ENCODE peak calls at places on chromosomes 7 and 10, in eight cellular contexts. One of them, this sample, is unnamed.
A peak's percentile ranks its signal among the peaks of the same experiment; 100 is the strongest.

GRCh38 chr10:13816195-13816926 is 229.6 kb downstream of the PRPF18 start:
- DNase-seq in GM23248: peak; percentile 10
- DNase-seq in Peyer's patch: peak; percentile 22
- DNase-seq in ovary: no peak
- DNase-seq in effector memory CD4-positive, alpha-beta T cell: no peak
- DNase-seq in heart right ventricle: peak; percentile 82
- DNase-seq in small intestine: no peak
- DNase-seq in endothelial cell of umbilical vein: peak; percentile 30
- DNase-seq in this sample: peak; percentile 78

GRCh38 chr10:133442191-133442966 is 11.4 kb upstream of the SCART1 start:
- DNase-seq in GM23248: no peak
- DNase-seq in Peyer's patch: peak; percentile 12
- DNase-seq in ovary: no peak
- DNase-seq in effector memory CD4-positive, alpha-beta T cell: no peak
- DNase-seq in heart right ventricle: no peak
- DNase-seq in small intestine: no peak
- DNase-seq in endothelial cell of umbilical vein: no peak
- DNase-seq in this sample: no peak

GRCh38 chr10:11724938-11725776 is 17.0 kb upstream of the ECHDC3 start:
- DNase-seq in GM23248: peak; percentile 79
- DNase-seq in Peyer's patch: no peak
- DNase-seq in ovary: no peak
- DNase-seq in effector memory CD4-positive, alpha-beta T cell: no peak
- DNase-seq in heart right ventricle: peak; percentile 27
- DNase-seq in small intestine: peak; percentile 58
- DNase-seq in endothelial cell of umbilical vein: peak; percentile 71
- DNase-seq in this sample: no peak

GRCh38 chr10:63819753-63820347 is 298.6 kb downstream of the REEP3 start:
- DNase-seq in GM23248: peak; percentile 83
- DNase-seq in Peyer's patch: peak; percentile 31
- DNase-seq in ovary: peak; percentile 56
- DNase-seq in effector memory CD4-positive, alpha-beta T cell: no peak
- DNase-seq in heart right ventricle: peak; percentile 82
- DNase-seq in small intestine: peak; percentile 52
- DNase-seq in endothelial cell of umbilical vein: peak; percentile 78
- DNase-seq in this sample: peak; percentile 76

GRCh38 chr7:106640368-106641141 is 20.4 kb downstream of the CCDC71L start:
- DNase-seq in GM23248: peak; percentile 67
- DNase-seq in Peyer's patch: no peak
- DNase-seq in ovary: no peak
- DNase-seq in effector memory CD4-positive, alpha-beta T cell: no peak
- DNase-seq in heart right ventricle: no peak
- DNase-seq in small intestine: no peak
- DNase-seq in endothelial cell of umbilical vein: peak; percentile 47
- DNase-seq in this sample: no peak

GRCh38 chr7:44853391-44853790 is 5.5 kb upstream of the H2AZ2 start:
- DNase-seq in GM23248: peak; percentile 31
- DNase-seq in Peyer's patch: no peak
- DNase-seq in ovary: no peak
- DNase-seq in effector memory CD4-positive, alpha-beta T cell: no peak
- DNase-seq in heart right ventricle: no peak
- DNase-seq in small intestine: peak; percentile 9
- DNase-seq in endothelial cell of umbilical vein: no peak
- DNase-seq in this sample: no peak

GRCh38 chr10:58577394-58577793 is 64.7 kb downstream of the BICC1 start:
- DNase-seq in GM23248: peak; percentile 84
- DNase-seq in Peyer's patch: no peak
- DNase-seq in ovary: no peak
- DNase-seq in effector memory CD4-positive, alpha-beta T cell: no peak
- DNase-seq in heart right ventricle: no peak
- DNase-seq in small intestine: no peak
- DNase-seq in endothelial cell of umbilical vein: no peak
- DNase-seq in this sample: no peak

GRCh38 chr10:49297818-49298665 is 928 bp upstream of the C10orf71 start:
- DNase-seq in GM23248: no peak
- DNase-seq in Peyer's patch: no peak
- DNase-seq in ovary: no peak
- DNase-seq in effector memory CD4-positive, alpha-beta T cell: no peak
- DNase-seq in heart right ventricle: no peak
- DNase-seq in small intestine: no peak
- DNase-seq in endothelial cell of umbilical vein: no peak
- DNase-seq in this sample: peak; percentile 38

GRCh38 chr10:58319599-58319998 is 15.2 kb upstream of the UBE2D1 start:
- DNase-seq in GM23248: no peak
- DNase-seq in Peyer's patch: no peak
- DNase-seq in ovary: no peak
- DNase-seq in effector memory CD4-positive, alpha-beta T cell: no peak
- DNase-seq in heart right ventricle: no peak
- DNase-seq in small intestine: no peak
- DNase-seq in endothelial cell of umbilical vein: no peak
- DNase-seq in this sample: no peak

GRCh38 chr10:75187961-75188426 is 22.6 kb upstream of the VDAC2 start:
- DNase-seq in GM23248: peak; percentile 77
- DNase-seq in Peyer's patch: peak; percentile 37
- DNase-seq in ovary: no peak
- DNase-seq in effector memory CD4-positive, alpha-beta T cell: peak; percentile 57
- DNase-seq in heart right ventricle: peak; percentile 52
- DNase-seq in small intestine: peak; percentile 77
- DNase-seq in endothelial cell of umbilical vein: peak; percentile 66
- DNase-seq in this sample: peak; percentile 40

GRCh38 chr10:31190488-31190887 is 128.5 kb upstream of the ZEB1 start:
- DNase-seq in GM23248: no peak
- DNase-seq in Peyer's patch: no peak
- DNase-seq in ovary: no peak
- DNase-seq in effector memory CD4-positive, alpha-beta T cell: no peak
- DNase-seq in heart right ventricle: no peak
- DNase-seq in small intestine: no peak
- DNase-seq in endothelial cell of umbilical vein: no peak
- DNase-seq in this sample: no peak

GRCh38 chr10:125782661-125783060 is 7.0 kb upstream of the MMP21 start:
- DNase-seq in GM23248: peak; percentile 43
- DNase-seq in Peyer's patch: no peak
- DNase-seq in ovary: no peak
- DNase-seq in effector memory CD4-positive, alpha-beta T cell: no peak
- DNase-seq in heart right ventricle: no peak
- DNase-seq in small intestine: no peak
- DNase-seq in endothelial cell of umbilical vein: no peak
- DNase-seq in this sample: no peak

GRCh38 chr7:94700926-94701554 is 45.1 kb upstream of the SGCE start:
- DNase-seq in GM23248: no peak
- DNase-seq in Peyer's patch: no peak
- DNase-seq in ovary: no peak
- DNase-seq in effector memory CD4-positive, alpha-beta T cell: no peak
- DNase-seq in heart right ventricle: no peak
- DNase-seq in small intestine: no peak
- DNase-seq in endothelial cell of umbilical vein: peak; percentile 35
- DNase-seq in this sample: no peak

GRCh38 chr10:121608669-121609190 is 10.5 kb upstream of the FGFR2 start:
- DNase-seq in GM23248: peak; percentile 53
- DNase-seq in Peyer's patch: no peak
- DNase-seq in ovary: peak; percentile 56
- DNase-seq in effector memory CD4-positive, alpha-beta T cell: no peak
- DNase-seq in heart right ventricle: no peak
- DNase-seq in small intestine: peak; percentile 72
- DNase-seq in endothelial cell of umbilical vein: peak; percentile 24
- DNase-seq in this sample: peak; percentile 34

GRCh38 chr7:66419210-66419609 is 209.5 kb upstream of the KCTD7 start:
- DNase-seq in GM23248: peak; percentile 7
- DNase-seq in Peyer's patch: no peak
- DNase-seq in ovary: no peak
- DNase-seq in effector memory CD4-positive, alpha-beta T cell: no peak
- DNase-seq in heart right ventricle: no peak
- DNase-seq in small intestine: no peak
- DNase-seq in endothelial cell of umbilical vein: no peak
- DNase-seq in this sample: no peak

GRCh38 chr10:33421789-33422188 is 87.3 kb upstream of the NRP1 start:
- DNase-seq in GM23248: peak; percentile 97
- DNase-seq in Peyer's patch: no peak
- DNase-seq in ovary: no peak
- DNase-seq in effector memory CD4-positive, alpha-beta T cell: no peak
- DNase-seq in heart right ventricle: no peak
- DNase-seq in small intestine: no peak
- DNase-seq in endothelial cell of umbilical vein: peak; percentile 18
- DNase-seq in this sample: no peak

GRCh38 chr10:58972576-58973234 is 203.7 kb upstream of the PHYHIPL start:
- DNase-seq in GM23248: no peak
- DNase-seq in Peyer's patch: no peak
- DNase-seq in ovary: no peak
- DNase-seq in effector memory CD4-positive, alpha-beta T cell: no peak
- DNase-seq in heart right ventricle: no peak
- DNase-seq in small intestine: no peak
- DNase-seq in endothelial cell of umbilical vein: no peak
- DNase-seq in this sample: no peak

GRCh38 chr10:93464826-93465388 is 17.2 kb downstream of the MYOF start:
- DNase-seq in GM23248: peak; percentile 80
- DNase-seq in Peyer's patch: no peak
- DNase-seq in ovary: no peak
- DNase-seq in effector memory CD4-positive, alpha-beta T cell: no peak
- DNase-seq in heart right ventricle: no peak
- DNase-seq in small intestine: no peak
- DNase-seq in endothelial cell of umbilical vein: peak; percentile 49
- DNase-seq in this sample: no peak

GRCh38 chr10:93463723-93464511 is 18.2 kb downstream of the MYOF start:
- DNase-seq in GM23248: peak; percentile 89
- DNase-seq in Peyer's patch: no peak
- DNase-seq in ovary: no peak
- DNase-seq in effector memory CD4-positive, alpha-beta T cell: no peak
- DNase-seq in heart right ventricle: no peak
- DNase-seq in small intestine: no peak
- DNase-seq in endothelial cell of umbilical vein: peak; percentile 41
- DNase-seq in this sample: peak; percentile 47

GRCh38 chr10:93468532-93469213 is 13.5 kb downstream of the MYOF start:
- DNase-seq in GM23248: peak; percentile 97
- DNase-seq in Peyer's patch: no peak
- DNase-seq in ovary: no peak
- DNase-seq in effector memory CD4-positive, alpha-beta T cell: no peak
- DNase-seq in heart right ventricle: no peak
- DNase-seq in small intestine: no peak
- DNase-seq in endothelial cell of umbilical vein: peak; percentile 91
- DNase-seq in this sample: no peak

GRCh38 chr10:93462881-93463280 is 19.3 kb downstream of the MYOF start:
- DNase-seq in GM23248: peak; percentile 69
- DNase-seq in Peyer's patch: no peak
- DNase-seq in ovary: no peak
- DNase-seq in effector memory CD4-positive, alpha-beta T cell: no peak
- DNase-seq in heart right ventricle: no peak
- DNase-seq in small intestine: no peak
- DNase-seq in endothelial cell of umbilical vein: peak; percentile 99
- DNase-seq in this sample: peak; percentile 31

DNA sequence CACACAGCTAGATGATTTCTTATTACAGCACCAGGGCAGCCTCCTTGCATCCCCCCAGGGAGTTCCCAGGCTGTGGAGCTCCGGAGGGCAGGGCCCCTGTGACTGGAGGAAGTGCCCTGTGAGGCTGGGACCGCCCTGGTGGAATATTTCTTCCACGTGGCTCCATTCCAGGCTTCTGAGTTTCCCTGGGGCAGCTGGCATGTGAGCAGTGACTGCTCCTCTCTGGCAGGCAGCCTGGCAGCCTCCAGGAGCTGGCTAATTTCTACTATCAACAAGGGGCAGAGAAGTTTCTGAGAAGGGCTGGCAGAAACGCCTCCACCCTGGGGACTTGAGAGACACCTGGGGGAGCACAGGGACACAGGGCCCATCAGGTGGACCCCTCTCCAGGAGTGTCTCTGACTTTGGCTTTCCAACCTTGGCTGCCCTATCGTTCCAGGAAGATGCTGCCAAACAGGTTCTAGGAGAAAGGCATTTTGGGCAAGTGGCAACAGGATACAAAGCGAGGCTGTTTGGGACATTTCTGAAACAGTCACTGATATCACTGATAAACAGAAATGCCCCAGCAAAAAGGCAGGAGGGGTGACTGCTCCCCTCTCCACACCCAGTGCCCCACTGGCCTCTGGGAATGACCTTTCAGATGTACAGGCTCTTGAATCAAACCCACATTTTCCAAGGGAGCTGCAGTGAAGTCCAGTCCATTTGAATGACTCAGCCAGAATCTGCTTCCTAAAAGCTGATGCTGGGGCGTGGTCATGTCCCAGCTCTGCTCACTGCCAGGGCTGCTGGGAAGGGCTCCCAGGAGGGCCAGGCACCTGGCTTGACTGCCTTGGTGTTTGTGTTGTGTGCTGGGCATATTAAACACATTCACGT is 16.1 kb downstream of the MYOF start:
- DNase-seq in GM23248: peak; percentile 99
- DNase-seq in Peyer's patch: no peak
- DNase-seq in ovary: peak; percentile 50
- DNase-seq in effector memory CD4-positive, alpha-beta T cell: no peak
- DNase-seq in heart right ventricle: peak; percentile 87
- DNase-seq in small intestine: peak; percentile 83
- DNase-seq in endothelial cell of umbilical vein: peak; percentile 97
- DNase-seq in this sample: peak; percentile 85
- H3K27ac ChIP-seq in GM23248: peak overlapping the region; percentile 99
- H3K27ac ChIP-seq in Peyer's patch: peak overlapping the region; percentile 85
- H3K27ac ChIP-seq in ovary: peak overlapping the region; percentile 47
- H3K27ac ChIP-seq in effector memory CD4-positive, alpha-beta T cell: no peak overlapping the region
- H3K27ac ChIP-seq in heart right ventricle: peak overlapping the region; percentile 90
- H3K27ac ChIP-seq in small intestine: peak overlapping the region; percentile 52
- H3K27ac ChIP-seq in endothelial cell of umbilical vein: peak overlapping the region; percentile 89
- H3K27ac ChIP-seq in this sample: peak overlapping the region; percentile 94

DNA sequence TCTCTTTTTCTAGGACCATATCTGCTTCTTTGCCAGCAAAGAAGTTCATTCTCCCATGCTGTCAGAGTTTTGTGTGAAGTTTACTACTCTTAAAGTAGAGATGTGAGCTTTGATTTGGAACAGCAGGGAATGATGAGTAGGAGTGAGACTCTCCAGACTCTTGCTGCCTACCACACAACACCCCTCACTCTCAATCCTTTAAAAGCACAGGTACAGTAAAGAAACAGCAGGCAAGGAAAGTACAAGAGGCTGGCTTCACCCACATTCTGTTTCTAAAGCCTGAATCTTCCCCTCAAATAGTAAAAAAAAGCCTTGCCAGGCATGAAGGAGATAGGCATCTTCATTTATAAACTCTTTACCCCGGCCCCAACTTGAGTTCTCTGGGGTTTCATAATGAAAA is 97.3 kb downstream of the ARMH3 start:
- DNase-seq in GM23248: no peak
- DNase-seq in Peyer's patch: no peak
- DNase-seq in ovary: no peak
- DNase-seq in effector memory CD4-positive, alpha-beta T cell: no peak
- DNase-seq in heart right ventricle: no peak
- DNase-seq in small intestine: no peak
- DNase-seq in endothelial cell of umbilical vein: no peak
- DNase-seq in this sample: no peak
- H3K27ac ChIP-seq in GM23248: no peak overlapping the region
- H3K27ac ChIP-seq in Peyer's patch: no peak overlapping the region
- H3K27ac ChIP-seq in ovary: no peak overlapping the region
- H3K27ac ChIP-seq in effector memory CD4-positive, alpha-beta T cell: no peak overlapping the region
- H3K27ac ChIP-seq in heart right ventricle: peak overlapping the region; percentile 86
- H3K27ac ChIP-seq in small intestine: no peak overlapping the region
- H3K27ac ChIP-seq in endothelial cell of umbilical vein: no peak overlapping the region
- H3K27ac ChIP-seq in this sample: no peak overlapping the region

GRCh38 chr10:124652200-124652599 is 92.0 kb downstream of the FAM53B start:
- DNase-seq in GM23248: no peak
- DNase-seq in Peyer's patch: no peak
- DNase-seq in ovary: no peak
- DNase-seq in effector memory CD4-positive, alpha-beta T cell: no peak
- DNase-seq in heart right ventricle: no peak
- DNase-seq in small intestine: no peak
- DNase-seq in endothelial cell of umbilical vein: no peak
- DNase-seq in this sample: peak; percentile 19
- H3K27ac ChIP-seq in GM23248: no peak overlapping the region
- H3K27ac ChIP-seq in Peyer's patch: peak overlapping the region; percentile 43
- H3K27ac ChIP-seq in ovary: no peak overlapping the region
- H3K27ac ChIP-seq in effector memory CD4-positive, alpha-beta T cell: peak overlapping the region; percentile 72
- H3K27ac ChIP-seq in heart right ventricle: peak overlapping the region; percentile 89
- H3K27ac ChIP-seq in small intestine: peak overlapping the region; percentile 81
- H3K27ac ChIP-seq in endothelial cell of umbilical vein: no peak overlapping the region
- H3K27ac ChIP-seq in this sample: peak overlapping the region; percentile 59

GRCh38 chr10:3714957-3715356 is 70.1 kb downstream of the KLF6 start:
- DNase-seq in GM23248: no peak
- DNase-seq in Peyer's patch: no peak
- DNase-seq in ovary: no peak
- DNase-seq in effector memory CD4-positive, alpha-beta T cell: no peak
- DNase-seq in heart right ventricle: no peak
- DNase-seq in small intestine: no peak
- DNase-seq in endothelial cell of umbilical vein: no peak
- DNase-seq in this sample: no peak
- H3K27ac ChIP-seq in GM23248: no peak overlapping the region
- H3K27ac ChIP-seq in Peyer's patch: no peak overlapping the region
- H3K27ac ChIP-seq in ovary: no peak overlapping the region
- H3K27ac ChIP-seq in effector memory CD4-positive, alpha-beta T cell: no peak overlapping the region
- H3K27ac ChIP-seq in heart right ventricle: no peak overlapping the region
- H3K27ac ChIP-seq in small intestine: no peak overlapping the region
- H3K27ac ChIP-seq in endothelial cell of umbilical vein: no peak overlapping the region
- H3K27ac ChIP-seq in this sample: no peak overlapping the region

This sample was measured in heart left ventricle.